ENCODE peak calls at places on chromosomes 13 and 19, in nine cellular contexts. J is memory B cell; G is GOT3; C is MM.1S; A is tibial artery; V is stimulated activated CD4-positive, alpha-beta T cell treated with anti-CD3 and anti-CD28 coated beads, Interleukin-15, amount 100 ng/mL, for 1 hour; P is posterior vena cava; W is lower leg skin; Z is NCI-H345. M is an unnamed sample.

GRCh38 chr19:30063184-30064020 is 121.4 kb downstream of the URI1 start:
- DNase-seq in J (no peak), G (no peak), C (no peak), A (no peak), V (no peak), P (peak), W (no peak), Z (no peak), M (no peak)

GRCh38 chr13:45779901-45780300 is 71.7 kb downstream of the SIAH3 start:
- DNase-seq in J (no peak), G (no peak), C (no peak), A (no peak), V (no peak), P (no peak), W (no peak), Z (no peak), M (no peak)

GRCh38 chr19:50663280-50663790 is 14.1 kb downstream of the C19orf81 start:
- DNase-seq in J (no peak), G (no peak), C (no peak), A (no peak), V (no peak), P (no peak), W (no peak), Z (no peak), M (no peak)

GRCh38 chr19:45295873-45296272 is 26.8 kb downstream of the CKM start:
- DNase-seq in J (no peak), G (no peak), C (no peak), A (no peak), V (no peak), P (no peak), W (no peak), Z (no peak), M (no peak)

GRCh38 chr13:40640845-40641458 is 25.5 kb downstream of the FOXO1 start:
- DNase-seq in J (no peak), G (no peak), C (no peak), A (no peak), V (no peak), P (no peak), W (no peak), Z (no peak), M (no peak)

GRCh38 chr13:32309812-32310706 is 5.1 kb downstream of the ZAR1L start:
- DNase-seq in J (peak), G (no peak), C (peak), A (no peak), V (no peak), P (no peak), W (no peak), Z (peak), M (peak)

GRCh38 chr13:99859178-99860177 is 112.1 kb downstream of the ZIC5 start:
- DNase-seq in J (no peak), G (no peak), C (peak), A (no peak), V (no peak), P (no peak), W (no peak), Z (no peak), M (no peak)

GRCh38 chr13:20127563-20128458 is 33.0 kb downstream of the GJA3 start:
- DNase-seq in J (no peak), G (no peak), C (peak), A (no peak), V (no peak), P (peak), W (peak), Z (no peak), M (no peak)

GRCh38 chr19:18785179-18786124 is 5.7 kb downstream of the COMP start:
- DNase-seq in J (peak), G (no peak), C (peak), A (peak), V (peak), P (peak), W (peak), Z (no peak), M (peak)

GRCh38 chr13:43730642-43731041 is 56.1 kb downstream of the ENOX1 start:
- DNase-seq in J (no peak), G (no peak), C (no peak), A (no peak), V (no peak), P (no peak), W (no peak), Z (no peak), M (no peak)

GRCh38 chr13:41411536-41411935 is 45.8 kb upstream of the RGCC start:
- DNase-seq in J (peak), G (no peak), C (peak), A (peak), V (no peak), P (no peak), W (peak), Z (no peak), M (no peak)

GRCh38 chr19:47226426-47227346 is 4.3 kb downstream of the BBC3 start:
- DNase-seq in J (no peak), G (no peak), C (peak), A (peak), V (no peak), P (peak), W (peak), Z (peak), M (no peak)

GRCh38 chr13:101211261-101211660 is 205.0 kb downstream of the NALCN start:
- DNase-seq in J (no peak), G (no peak), C (no peak), A (no peak), V (no peak), P (no peak), W (no peak), Z (no peak), M (no peak)

GRCh38 chr19:39916851-39917396 is 17.5 kb downstream of the FCGBP start:
- DNase-seq in J (no peak), G (no peak), C (peak), A (no peak), V (no peak), P (peak), W (no peak), Z (no peak), M (no peak)

GRCh38 chr13:43057653-43058317 is 34.4 kb downstream of the DNAJC15 start:
- DNase-seq in J (no peak), G (no peak), C (no peak), A (no peak), V (peak), P (no peak), W (no peak), Z (peak), M (no peak)

GRCh38 chr19:13953021-13953531 is 767 bp downstream of the DCAF15 start:
- DNase-seq in J (no peak), G (no peak), C (no peak), A (no peak), V (no peak), P (no peak), W (peak), Z (no peak), M (no peak)

GRCh38 chr13:48976677-48977625 is 1.2 kb downstream of the FNDC3A start:
- DNase-seq in J (no peak), G (no peak), C (no peak), A (no peak), V (no peak), P (no peak), W (peak), Z (no peak), M (no peak)